ENCODE peak calls at places on chromosomes 3 and 15, in nine cellular contexts. J, Q, H, B, M, I, L, E and V are unnamed samples.

GRCh38 chr3:39181408-39182335 is 10.7 kb downstream of the XIRP1 start:
- DNase-seq in J (no peak), Q (no peak), H (no peak), B (no peak), M (peak; percentile 30), I (no peak), L (no peak), E (no peak), V (no peak)

GRCh38 chr15:98941595-98942255 is 65.9 kb downstream of the PGPEP1L start:
- DNase-seq in J (no peak), Q (no peak), H (no peak), B (no peak), M (no peak), I (no peak), L (no peak), E (no peak), V (no peak)

GRCh38 chr15:36793205-36793604 is 213.8 kb downstream of the CDIN1 start:
- DNase-seq in J (no peak), Q (no peak), H (no peak), B (no peak), M (no peak), I (no peak), L (no peak), E (no peak), V (no peak)

GRCh38 chr3:155766206-155766605 is 21.3 kb upstream of the PLCH1 start:
- DNase-seq in J (no peak), Q (no peak), H (no peak), B (no peak), M (no peak), I (peak; percentile 49), L (no peak), E (no peak), V (no peak)

GRCh38 chr3:40333416-40333815 is 23.9 kb downstream of the EIF1B start:
- DNase-seq in J (no peak), Q (no peak), H (no peak), B (no peak), M (no peak), I (no peak), L (no peak), E (no peak), V (no peak)

GRCh38 chr3:27590437-27591320 is 106.5 kb upstream of the SLC4A7 start:
- DNase-seq in J (no peak), Q (no peak), H (no peak), B (no peak), M (peak; percentile 4), I (peak; percentile 56), L (no peak), E (no peak), V (no peak)

GRCh38 chr15:78239811-78240210 is 5.4 kb upstream of the ACSBG1 start:
- DNase-seq in J (no peak), Q (no peak), H (no peak), B (no peak), M (no peak), I (no peak), L (no peak), E (no peak), V (no peak)

GRCh38 chr3:25130724-25131123 is 297.3 kb upstream of the RARB start:
- DNase-seq in J (no peak), Q (no peak), H (no peak), B (no peak), M (no peak), I (no peak), L (no peak), E (no peak), V (no peak)